ENCODE peak calls at places on chromosome 14, in ten cellular contexts. P is activated CD4-positive, alpha-beta T cell treated with anti-CD3 and anti-CD28 coated beads, Interleukin-2, amount 50 U/mL, for 1 hour; L is MCF 10A; N is IMR-90; E is fibroblast of the aortic adventitia; X is stimulated activated CD8-positive, alpha-beta memory T cell treated with anti-CD3 and anti-CD28 coated beads, Interleukin-2, amount 100 ng/mL, for 1 hour; V is CD8-positive, alpha-beta T cell; I is H7; T is kidney tubule cell; C is stimulated activated naive CD8-positive, alpha-beta T cell treated with anti-CD3 and anti-CD28 coated beads, Interleukin-15, amount 100 ng/mL, for 72 hours. U is an unnamed sample.

GRCh38 chr14:67077914-67078313 is 111.3 kb upstream of the GARIN2 start:
- DNase-seq in V (no peak), E (no peak), P (no peak), L (no peak), N (peak), T (no peak), X (no peak), I (no peak), C (no peak), U (peak)

GRCh38 chr14:69224946-69225345 is 33.6 kb downstream of the EXD2 start:
- DNase-seq in C (no peak), P (no peak), T (no peak), N (no peak), L (no peak), E (no peak), I (no peak), X (no peak), V (no peak), U (no peak)

GRCh38 chr14:53217283-53217994 is 64.3 kb upstream of the DDHD1 start:
- DNase-seq in E (peak), P (peak), N (peak), V (peak), C (peak), X (peak), T (peak), I (peak), L (peak), U (peak)

GRCh38 chr14:74568896-74569295 is 43.1 kb downstream of the LTBP2 start:
- DNase-seq in E (peak), L (no peak), N (no peak), I (no peak), V (no peak), T (no peak), C (no peak), X (no peak), P (no peak), U (no peak)

GRCh38 chr14:64035143-64035542 is 182.3 kb downstream of the SYNE2 start:
- DNase-seq in C (no peak), I (no peak), L (no peak), N (peak), P (no peak), E (peak), X (no peak), T (peak), V (no peak), U (peak)

GRCh38 chr14:104547310-104547997 is 32.1 kb upstream of the C14orf180 start:
- DNase-seq in L (no peak), C (no peak), P (no peak), N (no peak), I (no peak), T (no peak), X (no peak), E (no peak), V (no peak), U (no peak)

GRCh38 chr14:73718742-73719251 is 4.6 kb upstream of the PNMA1 start:
- DNase-seq in X (no peak), T (no peak), P (no peak), V (no peak), I (peak), E (no peak), N (no peak), L (no peak), C (no peak), U (no peak)

GRCh38 chr14:71228711-71229110 is 321.5 kb downstream of the PCNX1 start:
- DNase-seq in T (peak), C (no peak), I (no peak), V (no peak), P (no peak), E (no peak), X (no peak), L (no peak), N (no peak), U (peak)

GRCh38 chr14:74948228-74949175 is 6.9 kb downstream of the PGF start:
- DNase-seq in E (no peak), X (no peak), N (no peak), I (peak), C (no peak), T (peak), L (no peak), V (no peak), P (no peak), U (no peak)

GRCh38 chr14:38404616-38405015 is 148.7 kb upstream of the CLEC14A start:
- DNase-seq in V (no peak), E (peak), X (no peak), P (no peak), C (no peak), T (no peak), N (peak), L (no peak), I (no peak), U (peak)

GRCh38 chr14:87901196-87901595 is 91.8 kb downstream of the GALC start:
- DNase-seq in P (no peak), T (no peak), E (peak), C (no peak), L (no peak), N (no peak), V (no peak), X (no peak), I (no peak), U (no peak)